ENCODE peak calls at places on chromosomes 2 and 18, in five cellular contexts. G is suprapubic skin; D is activated CD8-positive, alpha-beta T cell treated with anti-CD3 and anti-CD28 coated beads for 36 hours; L is AG09309; I is neural progenitor cell. A is an unnamed sample.
A peak's percentile ranks its signal among the peaks of the same experiment; 100 is the strongest.

GRCh38 chr18:64183674-64184073 is 34.8 kb upstream of the LINC00305 start:
- DNase-seq in I (no peak), D (no peak), L (no peak), G (no peak), A (no peak)

GRCh38 chr2:134539946-134540345 is 178.9 kb downstream of the TMEM163 start:
- DNase-seq in D (no peak), G (no peak), L (no peak), I (no peak), A (no peak)

GRCh38 chr2:173452436-173452835 is 97.8 kb downstream of the CDCA7 start:
- DNase-seq in G (no peak), L (no peak), D (no peak), I (peak; percentile 93), A (no peak)

GRCh38 chr18:26458526-26459232 is 89.7 kb downstream of the KCTD1 start:
- DNase-seq in G (no peak), L (peak; percentile 57), I (no peak), D (peak; percentile 24), A (no peak)

GRCh38 chr2:96763511-96764252 is 3.0 kb downstream of the CNNM4 start:
- DNase-seq in G (no peak), D (peak; percentile 29), I (peak; percentile 46), L (no peak), A (no peak)

GRCh38 chr2:44005831-44006230 is 10.0 kb upstream of the LRPPRC start:
- DNase-seq in D (no peak), I (no peak), L (no peak), G (no peak), A (no peak)

GRCh38 chr2:240477916-240478315 is 42.5 kb downstream of the GPC1 start:
- DNase-seq in I (no peak), D (no peak), G (no peak), L (no peak), A (no peak)

GRCh38 chr2:138752231-138752956 is 27.8 kb downstream of the NXPH2 start:
- DNase-seq in L (no peak), G (no peak), I (no peak), D (no peak), A (no peak)

GRCh38 chr2:230947908-230948365 is 22.9 kb upstream of the GPR55 start:
- DNase-seq in I (no peak), L (no peak), D (peak; percentile 62), G (peak; percentile 4), A (no peak)

GRCh38 chr2:147467441-147467840 is 377.4 kb upstream of the ACVR2A start:
- DNase-seq in I (no peak), L (no peak), G (no peak), D (no peak), A (no peak)

GRCh38 chr2:222736301-222736700 is 64.8 kb downstream of the MOGAT1 start:
- DNase-seq in I (no peak), L (no peak), D (no peak), G (no peak), A (no peak)

GRCh38 chr18:48690494-48690893 is 151.7 kb downstream of the CTIF start:
- DNase-seq in I (no peak), G (no peak), L (no peak), D (no peak), A (no peak)

GRCh38 chr18:69490813-69491212 is 90.1 kb downstream of the DOK6 start:
- DNase-seq in D (no peak), G (no peak), L (peak; percentile 46), I (no peak), A (no peak)

GRCh38 chr18:9787126-9787525 is 79.0 kb downstream of the RAB31 start:
- DNase-seq in L (no peak), G (no peak), D (no peak), I (no peak), A (no peak)

GRCh38 chr2:196592331-196592911 is 47.1 kb upstream of the CCDC150 start:
- DNase-seq in D (no peak), G (no peak), I (no peak), L (no peak), A (no peak)

GRCh38 chr2:196591004-196591403 is 48.5 kb upstream of the CCDC150 start:
- DNase-seq in D (no peak), G (no peak), L (no peak), I (no peak), A (no peak)

GRCh38 chr2:196591621-196592022 is 47.9 kb upstream of the CCDC150 start:
- DNase-seq in D (no peak), I (no peak), L (no peak), G (no peak), A (no peak)

GRCh38 chr2:196594158-196594557 is 45.4 kb upstream of the CCDC150 start:
- DNase-seq in I (no peak), L (no peak), D (no peak), G (no peak), A (no peak)

DNA sequence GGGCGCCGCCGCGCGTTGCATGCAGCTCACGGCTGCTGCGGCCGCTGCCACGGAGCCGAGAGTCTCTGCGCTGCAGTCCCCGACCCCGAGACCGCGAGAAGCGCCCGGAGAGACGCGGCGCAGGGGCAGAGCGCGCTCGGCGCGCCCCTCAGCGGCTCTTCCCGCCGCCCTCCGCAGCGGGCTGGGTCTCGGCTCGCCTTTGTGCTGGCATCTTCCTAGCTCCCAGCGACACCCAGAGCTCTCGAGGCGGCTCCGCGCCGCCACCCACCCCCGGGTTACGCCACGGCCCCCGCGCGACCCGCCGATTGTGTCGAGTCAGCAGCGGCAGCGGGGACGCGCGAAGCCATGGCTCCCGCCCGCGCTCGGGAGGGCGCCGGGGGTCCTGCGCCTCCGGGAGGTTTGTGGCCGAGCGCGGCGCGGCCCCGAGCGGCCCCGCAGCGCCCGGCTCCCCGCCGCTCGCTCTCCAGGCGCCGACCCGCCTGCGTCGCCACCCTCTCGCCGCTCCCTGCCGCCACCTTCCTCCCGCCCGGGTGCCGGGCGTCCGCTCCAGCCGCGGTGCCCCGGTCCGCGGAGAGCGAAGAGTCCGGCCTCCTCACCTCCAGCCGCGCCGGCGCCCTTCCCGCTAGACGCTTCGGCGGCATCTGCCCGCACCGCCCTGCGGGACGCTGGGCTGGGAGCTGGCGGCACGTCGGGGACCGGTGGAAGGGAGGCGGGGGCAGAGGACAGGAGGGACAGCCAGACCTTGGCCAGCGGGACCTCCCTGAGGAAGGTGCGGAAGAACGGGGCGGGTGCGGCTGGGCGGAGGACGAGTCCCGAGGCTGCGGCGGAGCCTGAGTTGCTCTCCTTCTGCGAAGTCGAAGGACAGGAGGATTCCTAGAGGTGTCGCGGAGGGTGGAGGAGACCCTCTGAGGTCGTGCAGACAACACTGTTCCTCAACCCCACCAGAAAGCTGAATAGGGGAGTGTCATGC is 46.3 kb upstream of the CCDC150 start:
- DNase-seq in G (no peak), D (peak; percentile 27), L (no peak), I (peak; percentile 88), A (peak; percentile 73)
- TF ChIP-seq CTCF in G (no peak), D (no peak), L (no peak), I (no peak), A (no peak)

GRCh38 chr2:54114936-54115283 is 505 bp upstream of the ACYP2 start:
- DNase-seq in L (no peak), D (no peak), I (no peak), G (no peak), A (no peak)

GRCh38 chr2:54120950-54121349 is 5.5 kb downstream of the ACYP2 start:
- DNase-seq in D (no peak), G (no peak), L (no peak), I (no peak), A (no peak)

GRCh38 chr2:54109848-54110247 is 5.6 kb upstream of the ACYP2 start:
- DNase-seq in I (no peak), L (no peak), G (no peak), D (no peak), A (no peak)

GRCh38 chr2:54115284-54116137 is at the start of gene ACYP2:
- DNase-seq in D (peak; percentile 91), I (peak; percentile 98), L (peak; percentile 79), G (peak; percentile 98), A (peak; percentile 97)
- TF ChIP-seq CTCF in D (peak; percentile 27), I (peak; percentile 33), L (peak; percentile 39), G (no peak), A (no peak)

GRCh38 chr2:195672674-195673073 is 15.6 kb downstream of the SLC39A10 start:
- DNase-seq in I (no peak), L (no peak), G (no peak), D (no peak), A (no peak)
- TF ChIP-seq CTCF in I (peak; percentile 23), L (no peak), G (no peak), D (no peak), A (no peak)

DNA sequence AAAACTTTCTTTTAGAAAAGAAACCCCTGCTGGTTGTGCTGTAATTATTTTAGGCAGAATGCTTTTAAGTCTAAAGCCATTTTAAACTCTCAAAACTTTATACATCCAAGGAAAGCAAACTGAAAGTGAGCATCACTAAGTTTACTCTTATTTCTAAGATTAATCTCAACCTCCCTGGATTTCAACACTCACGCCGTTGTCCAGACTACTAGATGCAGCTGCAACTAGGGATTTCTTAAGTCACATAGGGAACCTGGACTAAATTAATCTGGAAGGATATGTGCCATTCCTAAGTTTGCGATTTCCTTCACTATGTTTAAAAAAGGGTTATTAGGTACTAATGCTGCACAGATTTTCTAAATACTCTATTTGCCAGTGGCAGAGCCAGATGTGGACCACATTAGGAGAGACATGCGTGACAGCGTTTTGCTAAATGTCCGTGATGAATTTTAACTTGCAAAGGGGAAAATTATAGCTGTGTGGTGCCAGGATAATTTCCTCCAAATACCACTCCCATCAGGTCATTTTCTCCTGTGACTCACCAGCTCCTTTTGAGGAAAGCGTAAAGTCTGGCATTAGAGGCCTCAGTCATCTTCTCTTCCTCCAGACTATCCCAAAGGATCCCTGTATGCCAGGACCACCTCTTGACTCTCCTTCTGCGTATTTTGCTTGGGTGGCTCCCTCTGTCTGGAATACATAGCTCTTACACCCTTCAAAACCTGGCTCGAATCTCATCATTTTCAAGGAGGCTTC is 143.7 kb downstream of the ATL2 start:
- DNase-seq in G (no peak), I (no peak), D (no peak), L (peak; percentile 68), A (no peak)
- TF ChIP-seq CTCF in G (no peak), I (no peak), D (no peak), L (peak; percentile 43), A (no peak)

GRCh38 chr2:39325966-39326365 is 82.2 kb upstream of the CDKL4 start:
- DNase-seq in L (no peak), D (no peak), G (no peak), I (no peak), A (no peak)

DNA sequence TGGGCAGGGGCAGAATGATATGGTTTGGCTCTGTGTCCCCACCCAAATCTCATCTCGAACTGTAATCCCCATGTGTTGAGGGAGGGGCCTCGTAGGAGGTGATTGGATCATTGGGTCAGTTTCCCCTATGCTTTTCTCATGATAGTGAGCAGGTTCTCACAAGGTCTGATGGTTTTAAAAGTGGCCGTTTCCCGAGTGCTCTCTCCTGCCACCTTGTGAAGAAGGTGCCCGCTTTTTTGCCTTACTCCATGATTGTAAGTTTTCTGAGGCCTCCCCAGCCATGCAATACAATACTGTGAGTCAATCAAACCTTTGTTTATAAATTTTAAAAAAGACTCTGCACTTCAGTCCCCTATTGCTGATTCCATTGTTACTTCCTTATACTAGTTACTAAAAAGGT is 82.9 kb upstream of the CDKL4 start:
- DNase-seq in L (no peak), D (no peak), I (no peak), G (no peak), A (no peak)
- TF ChIP-seq CTCF in L (no peak), D (no peak), I (peak; percentile 19), G (no peak), A (no peak)

A was measured in coronary artery.